ENCODE peak calls at places on chromosomes 6 and 20, in six cellular contexts. V, A, E, K, C and M are unnamed samples.

GRCh38 chr20:36162272-36162966 is 7.9 kb downstream of the EPB41L1 start:
- DNase-seq in V (no peak), A (no peak), E (peak), K (no peak), C (no peak), M (no peak)

GRCh38 chr6:133297657-133298056 is 56.5 kb downstream of the EYA4 start:
- DNase-seq in V (no peak), A (no peak), E (no peak), K (no peak), C (no peak), M (no peak)

GRCh38 chr6:51753635-51754034 is 333.8 kb downstream of the PKHD1 start:
- DNase-seq in V (no peak), A (peak), E (peak), K (no peak), C (no peak), M (no peak)

GRCh38 chr6:85449388-85449817 is 480 bp upstream of the NT5E start:
- DNase-seq in V (no peak), A (no peak), E (no peak), K (no peak), C (peak), M (peak)

GRCh38 chr6:4358414-4359107 is 223.2 kb upstream of the ECI2 start:
- DNase-seq in V (peak), A (no peak), E (no peak), K (peak), C (peak), M (peak)

GRCh38 chr6:112180095-112180820 is 74.1 kb downstream of the LAMA4 start:
- DNase-seq in V (no peak), A (peak), E (peak), K (peak), C (peak), M (no peak)

GRCh38 chr6:49849121-49849907 is 17.0 kb downstream of the CRISP1 start:
- DNase-seq in V (no peak), A (peak), E (peak), K (peak), C (peak), M (no peak)

GRCh38 chr20:16296933-16297332 is 276.3 kb downstream of the KIF16B start:
- DNase-seq in V (no peak), A (no peak), E (no peak), K (no peak), C (no peak), M (peak)

GRCh38 chr6:14066782-14067406 is 50.7 kb upstream of the CD83 start:
- DNase-seq in V (no peak), A (peak), E (peak), K (peak), C (peak), M (no peak)

GRCh38 chr6:38273325-38273724 is 366.4 kb downstream of the BTBD9 start:
- DNase-seq in V (no peak), A (no peak), E (no peak), K (no peak), C (peak), M (no peak)

GRCh38 chr6:47160702-47161101 is 118.6 kb upstream of the ADGRF1 start:
- DNase-seq in V (no peak), A (no peak), E (no peak), K (no peak), C (no peak), M (no peak)

GRCh38 chr6:84082693-84083265 is 49.2 kb downstream of the MRAP2 start:
- DNase-seq in V (no peak), A (no peak), E (no peak), K (no peak), C (no peak), M (no peak)

GRCh38 chr20:57065646-57066045 is 200.8 kb downstream of the BMP7 start:
- DNase-seq in V (no peak), A (no peak), E (no peak), K (no peak), C (no peak), M (no peak)

GRCh38 chr20:61575151-61575937 is 323.3 kb downstream of the CDH4 start:
- DNase-seq in V (no peak), A (no peak), E (no peak), K (no peak), C (no peak), M (no peak)

GRCh38 chr20:62815066-62815991 is 1.5 kb upstream of the COL9A3 start:
- DNase-seq in V (no peak), A (no peak), E (no peak), K (no peak), C (peak), M (no peak)